ENCODE peak calls at places on chromosomes 7 and 10, in six cellular contexts. C is GM12878, F is upper lobe of left lung, T is A549, N is HepG2, Z is K562. M is an unnamed sample.

GRCh38 chr10:60427709-60428386 is 38.2 kb upstream of the ANK3 start:
- ATAC-seq in C (no peak), F (no peak), T (peak), N (no peak), Z (no peak), M (no peak)

GRCh38 chr7:98354511-98355249 is 46.2 kb downstream of the BAIAP2L1 start:
- ATAC-seq in C (no peak), F (peak), T (peak), N (peak), Z (no peak), M (no peak)

GRCh38 chr10:59976909-59977308 is 70.6 kb upstream of the CCDC6 start:
- ATAC-seq in C (no peak), F (no peak), T (no peak), N (no peak), Z (no peak), M (no peak)

GRCh38 chr10:116826803-116827202 is 22.5 kb upstream of the ENO4 start:
- ATAC-seq in C (no peak), F (no peak), T (no peak), N (no peak), Z (no peak), M (no peak)

GRCh38 chr10:69104994-69105790 is 17.3 kb downstream of the SRGN start:
- ATAC-seq in C (peak), F (no peak), T (no peak), N (no peak), Z (peak), M (no peak)

GRCh38 chr10:13990392-13990805 is 340.3 kb downstream of the FRMD4A start:
- ATAC-seq in C (no peak), F (peak), T (no peak), N (no peak), Z (no peak), M (peak)

GRCh38 chr10:103616705-103617361 is 123.3 kb downstream of the NEURL1 start:
- ATAC-seq in C (no peak), F (peak), T (no peak), N (no peak), Z (no peak), M (peak)

GRCh38 chr7:94472608-94473007 is 37.0 kb upstream of the CASD1 start:
- ATAC-seq in C (no peak), F (no peak), T (no peak), N (no peak), Z (no peak), M (no peak)

GRCh38 chr10:109996225-109996624 is 11.6 kb upstream of the ADD3 start:
- ATAC-seq in C (peak), F (no peak), T (no peak), N (no peak), Z (peak), M (no peak)

GRCh38 chr10:100506596-100507356 is 12.9 kb downstream of the SEC31B start:
- ATAC-seq in C (no peak), F (no peak), T (peak), N (no peak), Z (no peak), M (no peak)

GRCh38 chr7:38942431-38943051 is 33.5 kb upstream of the VPS41 start:
- ATAC-seq in C (no peak), F (no peak), T (no peak), N (no peak), Z (no peak), M (no peak)

GRCh38 chr7:55048221-55048859 is 29.5 kb downstream of the EGFR start:
- ATAC-seq in C (no peak), F (peak), T (peak), N (peak), Z (no peak), M (peak)

GRCh38 chr7:88396295-88396947 is 89.7 kb upstream of the STEAP4 start:
- ATAC-seq in C (peak), F (no peak), T (no peak), N (no peak), Z (no peak), M (no peak)

GRCh38 chr10:104515670-104516199 is 125.4 kb upstream of the SORCS3 start:
- ATAC-seq in C (no peak), F (no peak), T (no peak), N (no peak), Z (no peak), M (no peak)

GRCh38 chr10:29840516-29841276 is 205.9 kb upstream of the SVIL start:
- ATAC-seq in C (no peak), F (no peak), T (no peak), N (peak), Z (no peak), M (no peak)

GRCh38 chr10:72951760-72952159 is 2.8 kb downstream of the PLA2G12B start:
- ATAC-seq in C (no peak), F (no peak), T (no peak), N (no peak), Z (no peak), M (no peak)

GRCh38 chr7:36784991-36785940 is 61.0 kb upstream of the AOAH start:
- ATAC-seq in C (peak), F (peak), T (no peak), N (no peak), Z (no peak), M (peak)

GRCh38 chr7:143413123-143413522 is 4.5 kb upstream of the EPHA1 start:
- ATAC-seq in C (no peak), F (no peak), T (no peak), N (no peak), Z (no peak), M (no peak)

GRCh38 chr7:113013761-113014449 is 72.7 kb downstream of the GPR85 start:
- ATAC-seq in C (no peak), F (no peak), T (no peak), N (no peak), Z (no peak), M (no peak)

GRCh38 chr7:70354409-70355169 is 756.3 kb downstream of the AUTS2 start:
- ATAC-seq in C (no peak), F (no peak), T (no peak), N (no peak), Z (no peak), M (no peak)

GRCh38 chr10:93436577-93436976 is 45.6 kb downstream of the MYOF start:
- ATAC-seq in C (no peak), F (peak), T (peak), N (no peak), Z (no peak), M (peak)

GRCh38 chr7:47651355-47652317 is 69.7 kb upstream of the TNS3 start:
- ATAC-seq in C (no peak), F (no peak), T (peak), N (no peak), Z (no peak), M (peak)

GRCh38 chr10:77431980-77432379 is 205.6 kb downstream of the KCNMA1 start:
- ATAC-seq in C (no peak), F (no peak), T (no peak), N (no peak), Z (no peak), M (no peak)

GRCh38 chr7:139799586-139799985 is 21.8 kb upstream of the HIPK2 start:
- ATAC-seq in C (peak), F (peak), T (no peak), N (no peak), Z (peak), M (peak)

GRCh38 chr7:151113344-151114150 is 27.3 kb downstream of the AGAP3 start:
- ATAC-seq in C (no peak), F (peak), T (peak), N (no peak), Z (peak), M (no peak)

GRCh38 chr7:135661311-135662122 is 797 bp upstream of the STMP1 start:
- ATAC-seq in C (peak), F (peak), T (peak), N (peak), Z (peak), M (no peak)

GRCh38 chr7:157645539-157645938 is 308.7 kb downstream of the DNAJB6 start:
- ATAC-seq in C (no peak), F (peak), T (no peak), N (no peak), Z (no peak), M (no peak)

GRCh38 chr10:84179059-84179710 is 5.6 kb downstream of the GPR15LG start:
- ATAC-seq in C (peak), F (no peak), T (peak), N (no peak), Z (no peak), M (no peak)

GRCh38 chr7:2883101-2883500 is 39.0 kb upstream of the GNA12 start:
- ATAC-seq in C (no peak), F (no peak), T (no peak), N (peak), Z (no peak), M (no peak)

GRCh38 chr10:72034761-72035160 is 53.6 kb downstream of the SPOCK2 start:
- ATAC-seq in C (no peak), F (no peak), T (no peak), N (no peak), Z (no peak), M (no peak)

GRCh38 chr7:146690987-146691386 is 574.4 kb downstream of the CNTNAP2 start:
- ATAC-seq in C (no peak), F (no peak), T (no peak), N (no peak), Z (no peak), M (no peak)

GRCh38 chr10:47179291-47179647 is 120.7 kb upstream of the GDF10 start:
- ATAC-seq in C (no peak), F (no peak), T (peak), N (peak), Z (no peak), M (no peak)

GRCh38 chr7:94375713-94376112 is 19.0 kb upstream of the COL1A2 start:
- ATAC-seq in C (no peak), F (no peak), T (no peak), N (no peak), Z (peak), M (peak)

GRCh38 chr10:53841746-53842145 is 959.3 kb downstream of the PCDH15 start:
- ATAC-seq in C (no peak), F (no peak), T (no peak), N (no peak), Z (no peak), M (no peak)

GRCh38 chr7:38398725-38399321 is 125.4 kb upstream of the TARP start:
- ATAC-seq in C (peak), F (no peak), T (peak), N (peak), Z (peak), M (peak)

GRCh38 chr10:69425513-69426298 is 9.0 kb upstream of the TACR2 start:
- ATAC-seq in C (peak), F (no peak), T (no peak), N (peak), Z (no peak), M (no peak)

GRCh38 chr7:36894190-36894589 is 169.9 kb upstream of the AOAH start:
- ATAC-seq in C (peak), F (peak), T (no peak), N (no peak), Z (no peak), M (no peak)

GRCh38 chr7:47882635-47883034 is 65.6 kb downstream of the PKD1L1 start:
- ATAC-seq in C (no peak), F (no peak), T (no peak), N (no peak), Z (no peak), M (no peak)

GRCh38 chr10:99983280-99983988 is 26.3 kb downstream of the DNMBP start:
- ATAC-seq in C (peak), F (peak), T (peak), N (peak), Z (peak), M (peak)

GRCh38 chr7:133394369-133394768 is 141.5 kb downstream of the EXOC4 start:
- ATAC-seq in C (peak), F (no peak), T (no peak), N (no peak), Z (no peak), M (no peak)

DNA sequence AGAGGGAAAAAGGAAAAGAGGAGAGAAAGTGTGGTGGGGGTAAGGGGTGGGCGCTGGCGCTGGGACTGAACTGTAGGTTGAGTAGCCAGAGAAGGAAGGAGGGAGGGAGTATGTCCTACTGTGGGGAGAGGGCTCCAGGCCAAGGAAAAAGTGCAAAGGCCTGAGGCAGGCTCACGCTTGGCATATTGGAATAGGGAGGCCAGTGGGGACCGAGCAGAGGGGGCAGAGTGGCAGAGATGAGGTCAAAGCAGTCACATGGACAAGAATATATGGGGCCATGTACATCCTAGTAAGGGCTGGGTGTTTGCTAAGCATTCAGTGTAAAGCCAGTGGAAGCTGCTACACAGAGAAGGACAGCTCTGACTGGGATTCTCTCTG is 39.8 kb downstream of the FAM53B start:
- ATAC-seq in C (no peak), F (no peak), T (no peak), N (no peak), Z (no peak), M (no peak)
- H3K27ac ChIP-seq in C (no peak), F (peak), T (no peak), N (no peak), Z (no peak), M (peak)

GRCh38 chr7:22822486-22823141 is at the start of gene TOMM7:
- ATAC-seq in C (peak), F (peak), T (peak), N (peak), Z (peak), M (peak)
- TF ChIP-seq EP300 in C (no peak), F (no peak), T (no peak), N (no peak), Z (no peak), M (no peak)

GRCh38 chr10:89391882-89392756 is at the start of gene IFIT1:
- ATAC-seq in C (peak), F (peak), T (peak), N (peak), Z (peak), M (peak)
- TF ChIP-seq POLR2A in C (peak), F (peak), T (no peak), N (peak), Z (no peak), M (no peak)

GRCh38 chr10:85612833-85613232 is 753.8 kb downstream of the GRID1 start:
- ATAC-seq in C (peak), F (peak), T (peak), N (peak), Z (peak), M (no peak)

GRCh38 chr10:85613391-85613790 is 753.2 kb downstream of the GRID1 start:
- ATAC-seq in C (no peak), F (no peak), T (no peak), N (no peak), Z (no peak), M (no peak)

GRCh38 chr10:85614566-85614965 is 752.0 kb downstream of the GRID1 start:
- ATAC-seq in C (no peak), F (no peak), T (no peak), N (no peak), Z (no peak), M (no peak)

GRCh38 chr10:85615556-85615955 is 751.0 kb downstream of the GRID1 start:
- ATAC-seq in C (no peak), F (no peak), T (no peak), N (no peak), Z (no peak), M (no peak)

GRCh38 chr10:85614981-85615380 is 751.6 kb downstream of the GRID1 start:
- ATAC-seq in C (no peak), F (no peak), T (no peak), N (no peak), Z (no peak), M (no peak)
- H3K27ac ChIP-seq in C (no peak), F (no peak), T (no peak), N (no peak), Z (no peak), M (no peak)